ENCODE peak calls at places on chromosome 4, in four cellular contexts. G is adrenal gland, T is cardiac muscle cell, M is ovary. R is an unnamed sample.

GRCh38 chr4:20368926-20369325 is 117.2 kb downstream of the SLIT2 start:
- DNase-seq in G (no peak), T (peak; percentile 13), M (no peak), R (no peak)

GRCh38 chr4:187578103-187578502 is 417.5 kb upstream of the ZFP42 start:
- DNase-seq in G (no peak), T (no peak), M (no peak), R (no peak)

GRCh38 chr4:54439831-54440243 is 210.7 kb downstream of the PDGFRA start:
- DNase-seq in G (peak; percentile 38), T (peak; percentile 85), M (peak; percentile 11), R (no peak)

GRCh38 chr4:74618659-74619058 is 173.7 kb downstream of the AREG start:
- DNase-seq in G (no peak), T (peak; percentile 60), M (no peak), R (no peak)

GRCh38 chr4:17463606-17464005 is 48.3 kb downstream of the QDPR start:
- DNase-seq in G (no peak), T (no peak), M (no peak), R (no peak)

GRCh38 chr4:23934915-23935314 is 45.1 kb upstream of the PPARGC1A start:
- DNase-seq in G (peak; percentile 75), T (peak; percentile 98), M (peak; percentile 18), R (peak; percentile 94)

GRCh38 chr4:26077840-26078239 is 163.8 kb downstream of the SMIM20 start:
- DNase-seq in G (no peak), T (no peak), M (no peak), R (no peak)

GRCh38 chr4:20203508-20203907 is 48.2 kb upstream of the SLIT2 start:
- DNase-seq in G (no peak), T (peak; percentile 52), M (no peak), R (no peak)

GRCh38 chr4:184792334-184792733 is 33.4 kb downstream of the ACSL1 start:
- DNase-seq in G (no peak), T (no peak), M (no peak), R (peak; percentile 77)

GRCh38 chr4:170193496-170193895 is 103.7 kb upstream of the AADAT start:
- DNase-seq in G (no peak), T (no peak), M (no peak), R (no peak)

GRCh38 chr4:29560452-29560851 is 1159.7 kb upstream of the PCDH7 start:
- DNase-seq in G (no peak), T (no peak), M (no peak), R (peak; percentile 82)

GRCh38 chr4:6829077-6829476 is 46.5 kb downstream of the KIAA0232 start:
- DNase-seq in G (no peak), T (peak; percentile 40), M (no peak), R (no peak)

GRCh38 chr4:182264139-182264752 is 21.0 kb downstream of the TENM3 start:
- DNase-seq in G (no peak), T (no peak), M (no peak), R (no peak)

GRCh38 chr4:178415925-178416324 is 973.7 kb upstream of the AGA start:
- DNase-seq in G (no peak), T (no peak), M (no peak), R (no peak)

GRCh38 chr4:52076731-52077130 is 25.6 kb downstream of the SPATA18 start:
- DNase-seq in G (no peak), T (peak; percentile 21), M (no peak), R (no peak)

DNA sequence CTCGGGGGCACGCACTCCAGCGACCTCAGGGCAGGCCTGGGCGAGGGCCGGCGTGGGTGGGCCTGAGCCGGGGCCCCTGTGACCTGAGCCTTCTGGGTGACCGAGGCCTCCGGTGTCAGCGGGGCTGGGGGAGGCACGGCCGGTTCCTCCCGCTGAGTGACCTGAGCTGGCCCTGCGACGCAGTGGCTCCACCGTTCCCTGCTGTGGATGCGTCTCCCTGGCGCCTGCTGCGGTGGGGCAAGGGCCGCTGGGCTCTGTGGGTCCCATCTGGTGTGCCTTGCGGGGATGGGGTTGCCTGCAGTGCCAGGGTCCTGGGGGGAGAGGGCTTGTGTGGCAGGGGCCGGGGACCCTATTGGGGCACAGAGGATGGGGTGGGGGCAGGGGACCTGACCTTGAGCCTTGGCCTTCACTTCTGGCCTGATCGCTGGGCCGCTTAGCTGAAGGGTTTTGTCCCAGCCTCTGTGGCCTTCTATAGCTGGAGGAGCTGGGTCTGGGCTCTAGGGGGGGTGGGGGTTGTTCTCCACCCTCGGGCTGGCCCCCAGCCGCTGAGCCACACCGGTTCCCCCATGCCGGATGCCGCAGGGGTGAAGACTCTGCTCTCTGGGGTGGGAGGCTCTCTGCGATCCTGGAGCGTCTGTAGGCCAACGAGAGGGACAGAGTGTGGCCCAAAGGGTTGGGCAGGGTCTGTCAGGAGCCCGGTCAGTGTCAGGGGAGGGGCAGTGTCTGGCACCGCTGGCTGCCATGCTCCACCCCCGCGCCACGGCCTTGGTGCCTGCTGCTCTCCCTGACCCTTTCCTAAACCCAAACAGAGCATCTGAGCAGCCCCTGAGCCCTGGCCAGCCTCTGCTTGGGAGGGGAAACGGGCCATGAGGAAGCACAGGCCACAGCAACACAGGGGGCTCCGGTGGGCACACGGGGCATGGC is 2.3 kb downstream of the NAT8L start:
- DNase-seq in G (no peak), T (no peak), M (no peak), R (no peak)
- H3K4me3 ChIP-seq in G (no peak overlapping the region), T (no peak overlapping the region), M (no peak overlapping the region), R (no peak overlapping the region)

DNA sequence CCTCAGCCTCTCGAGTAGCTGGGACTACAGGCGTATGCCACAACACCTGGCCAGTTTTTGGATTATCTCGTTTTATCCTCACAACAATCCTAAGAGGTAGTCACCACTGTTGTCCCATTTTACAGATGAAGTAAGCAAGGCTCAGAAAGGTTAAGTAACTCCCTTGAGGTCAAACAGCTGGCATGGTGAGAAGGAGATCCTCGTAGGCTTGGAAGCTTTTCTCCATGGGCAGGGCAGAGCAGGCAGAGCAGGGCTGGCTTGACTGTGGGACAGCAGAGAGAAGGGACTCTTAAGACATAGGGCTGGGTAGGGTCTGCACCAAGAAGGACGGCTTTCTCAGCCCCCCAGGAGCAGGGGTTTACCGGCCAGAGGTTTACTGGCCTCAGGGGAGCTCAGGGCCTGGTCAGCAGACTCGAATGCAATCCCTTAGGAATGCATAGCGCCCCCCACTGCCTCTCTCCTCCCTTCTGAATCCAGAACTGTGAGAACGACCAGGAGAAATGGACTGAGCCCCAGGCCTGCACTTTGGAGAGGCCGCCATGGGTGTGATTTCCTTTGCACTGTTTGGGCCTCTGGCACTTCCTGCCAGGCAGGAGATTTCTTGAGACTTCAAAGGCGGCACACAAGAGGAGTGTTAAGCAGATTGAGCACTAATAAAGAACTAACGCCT is 14.0 kb upstream of the CDKN2AIP start:
- DNase-seq in G (no peak), T (no peak), M (no peak), R (no peak)
- TF ChIP-seq CTCF in G (no peak), T (no peak), M (no peak), R (no peak)

DNA sequence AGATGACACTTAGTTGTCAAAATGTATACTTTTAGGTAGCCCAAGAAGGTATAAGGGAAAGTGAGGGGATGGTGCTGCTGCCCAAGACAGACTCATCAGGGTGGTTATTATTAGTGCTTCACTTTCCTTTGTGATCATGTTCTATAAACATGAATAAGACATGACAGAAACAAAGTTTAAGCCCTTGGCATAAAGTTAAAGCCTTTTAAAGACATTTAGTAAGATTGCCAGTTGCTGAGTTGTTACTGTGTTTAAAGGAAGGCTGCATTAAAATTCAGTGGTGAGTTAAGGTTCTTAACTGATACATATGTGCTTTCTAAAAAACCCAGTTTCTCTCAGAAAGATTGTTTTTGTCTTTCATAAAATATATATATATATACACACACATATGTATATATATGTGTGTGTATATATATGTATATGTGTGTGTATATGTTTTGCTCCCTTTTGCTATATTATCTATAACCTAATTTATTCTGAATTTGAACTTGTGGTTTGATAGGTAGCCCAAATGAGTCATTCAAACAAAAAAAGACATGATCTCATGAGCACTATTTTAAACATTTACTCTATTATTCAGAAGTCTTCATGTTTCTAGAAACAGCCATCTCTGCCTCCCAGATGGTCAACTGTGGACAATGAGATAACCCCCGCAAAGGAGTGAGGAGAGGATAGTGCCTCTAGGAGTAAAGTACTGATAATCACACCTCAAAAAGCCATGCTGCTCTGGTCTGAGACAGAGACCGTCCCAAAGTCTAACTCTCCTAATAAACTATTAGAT is 98.1 kb upstream of the OTUD4 start:
- DNase-seq in G (no peak), T (peak; percentile 32), M (no peak), R (no peak)
- H3K4me3 ChIP-seq in G (no peak overlapping the region), T (no peak overlapping the region), M (no peak overlapping the region), R (no peak overlapping the region)

GRCh38 chr4:110344165-110344564 is 131.8 kb upstream of the ENPEP start:
- DNase-seq in G (no peak), T (peak; percentile 30), M (no peak), R (no peak)
- TF ChIP-seq CTCF in G (no peak), T (peak; percentile 44), M (no peak), R (peak; percentile 45)

GRCh38 chr4:99578679-99579078 is 4.1 kb downstream of the MTTP start:
- DNase-seq in G (no peak), T (no peak), M (no peak), R (no peak)

GRCh38 chr4:99572527-99573240 is 1.9 kb upstream of the MTTP start:
- DNase-seq in G (no peak), T (no peak), M (no peak), R (no peak)

GRCh38 chr4:99573735-99574368 is 772 bp upstream of the MTTP start:
- DNase-seq in G (no peak), T (no peak), M (no peak), R (no peak)

DNA sequence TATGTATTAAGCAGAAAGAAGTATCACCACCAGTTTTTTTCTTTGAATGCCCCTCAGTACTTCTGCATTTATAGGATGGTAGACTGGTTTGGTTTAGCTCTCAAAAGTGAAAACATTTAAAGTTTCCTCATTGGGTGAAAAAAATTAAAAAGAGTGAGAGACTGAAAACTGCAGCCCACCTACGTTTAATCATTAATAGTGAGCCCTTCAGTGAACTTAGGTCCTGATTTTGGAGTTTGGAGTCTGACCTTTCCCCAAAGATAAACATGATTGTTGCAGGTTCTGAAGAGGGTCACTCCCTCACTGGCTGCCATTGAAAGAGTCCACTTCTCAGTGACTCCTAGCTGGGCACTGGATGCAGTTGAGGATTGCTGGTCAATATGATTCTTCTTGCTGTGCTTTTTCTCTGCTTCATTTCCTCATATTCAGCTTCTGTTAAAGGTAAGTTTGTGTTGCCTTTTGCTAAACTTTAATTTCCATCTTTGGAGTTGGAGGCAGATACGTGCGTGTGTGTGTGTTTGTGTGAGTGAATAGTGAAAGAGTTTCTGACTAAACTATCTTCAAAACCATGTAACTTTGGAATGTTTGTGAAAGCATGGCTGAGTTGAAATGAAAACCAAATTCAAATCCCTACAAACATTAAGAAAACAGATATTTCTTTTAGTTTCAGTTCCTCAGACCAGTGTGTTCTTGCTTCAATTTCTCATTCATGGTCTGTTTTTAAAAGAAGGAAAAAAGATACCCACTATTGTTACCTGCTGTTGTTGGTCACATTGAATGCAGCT is at the start of gene MTTP:
- DNase-seq in G (no peak), T (no peak), M (no peak), R (no peak)
- H3K4me3 ChIP-seq in G (no peak within 1 kb of the TSS), T (no peak within 1 kb of the TSS), M (no peak within 1 kb of the TSS), R (no peak within 1 kb of the TSS)

R was measured in epithelial cell of proximal tubule.